ENCODE peak calls at places on chromosome 1, in four cellular contexts. H is amniotic stem cell, F is EL, S is endothelial cell. Q is an unnamed sample.

GRCh38 chr1:41357451-41358151 is 3.6 kb upstream of the FOXO6 start:
- DNase-seq in F (no peak), S (no peak), H (no peak), Q (peak; percentile 71)

GRCh38 chr1:51519857-51520699 is 1.0 kb upstream of the EPS15 start:
- DNase-seq in H (peak; percentile 16), S (no peak), F (peak; percentile 76), Q (no peak)

GRCh38 chr1:85501355-85501898 is 36.5 kb upstream of the DDAH1 start:
- DNase-seq in S (no peak), H (no peak), F (no peak), Q (no peak)

GRCh38 chr1:64136749-64137568 is 66.5 kb upstream of the UBE2U start:
- DNase-seq in F (peak; percentile 91), H (peak; percentile 58), S (peak; percentile 80), Q (peak; percentile 90)

GRCh38 chr1:220818421-220819173 is 31.9 kb downstream of the MTARC1 start:
- DNase-seq in S (no peak), H (peak; percentile 27), F (peak; percentile 98), Q (peak; percentile 29)

GRCh38 chr1:233635765-233636502 is 22.0 kb downstream of the KCNK1 start:
- DNase-seq in H (no peak), S (no peak), F (no peak), Q (peak; percentile 71)

GRCh38 chr1:197810812-197811211 is 35.5 kb upstream of the DENND1B start:
- DNase-seq in S (no peak), H (no peak), F (no peak), Q (no peak)

GRCh38 chr1:79259390-79260336 is 253.1 kb upstream of the ADGRL4 start:
- DNase-seq in F (peak; percentile 55), H (peak; percentile 2), S (no peak), Q (peak; percentile 56)

GRCh38 chr1:190373705-190374336 is 103.8 kb downstream of the BRINP3 start:
- DNase-seq in H (no peak), F (no peak), S (peak; percentile 11), Q (peak; percentile 43)

GRCh38 chr1:51266181-51266580 is 30.1 kb downstream of the RNF11 start:
- DNase-seq in F (no peak), H (no peak), S (no peak), Q (no peak)

GRCh38 chr1:226444901-226445300 is 37.0 kb upstream of the PARP1 start:
- DNase-seq in H (no peak), F (no peak), S (no peak), Q (no peak)

GRCh38 chr1:25529518-25530347 is 13.7 kb upstream of the LDLRAP1 start:
- DNase-seq in F (no peak), S (no peak), H (no peak), Q (peak; percentile 44)

GRCh38 chr1:30310966-30311742 is 412.2 kb downstream of the MATN1 start:
- DNase-seq in H (no peak), S (no peak), F (no peak), Q (no peak)

GRCh38 chr1:32335619-32335950 is 448 bp downstream of the MARCKSL1 start:
- DNase-seq in S (no peak), H (no peak), F (no peak), Q (peak; percentile 67)

GRCh38 chr1:180982424-180982823 is 40.2 kb downstream of the STX6 start:
- DNase-seq in S (no peak), H (no peak), F (no peak), Q (no peak)

GRCh38 chr1:168263130-168263529 is 17.5 kb upstream of the TBX19 start:
- DNase-seq in F (no peak), S (no peak), H (no peak), Q (no peak)

Q was measured in left kidney.